ENCODE peak calls at places on chromosomes 7 and 10, in ten cellular contexts. One of them, this sample, is unnamed.

GRCh38 chr7:27148776-27149641 is 1.4 kb upstream of the HOXA6 start:
- DNase-seq in upper lobe of right lung: no peak
- DNase-seq in heart right ventricle: no peak
- DNase-seq in NCI-H460: no peak
- DNase-seq in iPS-NIHi11: no peak
- DNase-seq in B cell: no peak
- DNase-seq in activated CD4-positive, alpha-beta T cell treated with anti-CD3 and anti-CD28 coated beads, Interleukin-2, amount 50 U/mL, for 1 hour: no peak
- DNase-seq in CD8-positive, alpha-beta T cell: no peak
- DNase-seq in NCI-H1417: peak
- DNase-seq in Right ventricle myocardium inferior: peak
- DNase-seq in this sample: no peak

GRCh38 chr7:50507898-50508470 is 57.2 kb downstream of the DDC start:
- DNase-seq in upper lobe of right lung: no peak
- DNase-seq in heart right ventricle: no peak
- DNase-seq in NCI-H460: no peak
- DNase-seq in iPS-NIHi11: no peak
- DNase-seq in B cell: no peak
- DNase-seq in activated CD4-positive, alpha-beta T cell treated with anti-CD3 and anti-CD28 coated beads, Interleukin-2, amount 50 U/mL, for 1 hour: no peak
- DNase-seq in CD8-positive, alpha-beta T cell: no peak
- DNase-seq in NCI-H1417: peak
- DNase-seq in Right ventricle myocardium inferior: no peak
- DNase-seq in this sample: no peak

GRCh38 chr10:93149761-93150160 is 76.1 kb downstream of the CYP26A1 start:
- DNase-seq in upper lobe of right lung: no peak
- DNase-seq in heart right ventricle: no peak
- DNase-seq in NCI-H460: no peak
- DNase-seq in iPS-NIHi11: no peak
- DNase-seq in B cell: no peak
- DNase-seq in activated CD4-positive, alpha-beta T cell treated with anti-CD3 and anti-CD28 coated beads, Interleukin-2, amount 50 U/mL, for 1 hour: no peak
- DNase-seq in CD8-positive, alpha-beta T cell: no peak
- DNase-seq in NCI-H1417: no peak
- DNase-seq in Right ventricle myocardium inferior: no peak
- DNase-seq in this sample: no peak

GRCh38 chr10:93261961-93262610 is 188.4 kb downstream of the CYP26A1 start:
- DNase-seq in upper lobe of right lung: no peak
- DNase-seq in heart right ventricle: no peak
- DNase-seq in NCI-H460: no peak
- DNase-seq in iPS-NIHi11: no peak
- DNase-seq in B cell: no peak
- DNase-seq in activated CD4-positive, alpha-beta T cell treated with anti-CD3 and anti-CD28 coated beads, Interleukin-2, amount 50 U/mL, for 1 hour: no peak
- DNase-seq in CD8-positive, alpha-beta T cell: no peak
- DNase-seq in NCI-H1417: no peak
- DNase-seq in Right ventricle myocardium inferior: no peak
- DNase-seq in this sample: no peak

GRCh38 chr10:58373446-58373834 is 11.8 kb upstream of the TFAM start:
- DNase-seq in upper lobe of right lung: no peak
- DNase-seq in heart right ventricle: no peak
- DNase-seq in NCI-H460: no peak
- DNase-seq in iPS-NIHi11: no peak
- DNase-seq in B cell: no peak
- DNase-seq in activated CD4-positive, alpha-beta T cell treated with anti-CD3 and anti-CD28 coated beads, Interleukin-2, amount 50 U/mL, for 1 hour: no peak
- DNase-seq in CD8-positive, alpha-beta T cell: no peak
- DNase-seq in NCI-H1417: no peak
- DNase-seq in Right ventricle myocardium inferior: no peak
- DNase-seq in this sample: no peak

GRCh38 chr10:91525939-91526712 is 106.7 kb downstream of the PPP1R3C start:
- DNase-seq in upper lobe of right lung: no peak
- DNase-seq in heart right ventricle: no peak
- DNase-seq in NCI-H460: no peak
- DNase-seq in iPS-NIHi11: no peak
- DNase-seq in B cell: no peak
- DNase-seq in activated CD4-positive, alpha-beta T cell treated with anti-CD3 and anti-CD28 coated beads, Interleukin-2, amount 50 U/mL, for 1 hour: no peak
- DNase-seq in CD8-positive, alpha-beta T cell: no peak
- DNase-seq in NCI-H1417: no peak
- DNase-seq in Right ventricle myocardium inferior: no peak
- DNase-seq in this sample: no peak

GRCh38 chr10:17199351-17199804 is 2.1 kb downstream of the TRDMT1 start:
- DNase-seq in upper lobe of right lung: no peak
- DNase-seq in heart right ventricle: no peak
- DNase-seq in NCI-H460: no peak
- DNase-seq in iPS-NIHi11: no peak
- DNase-seq in B cell: no peak
- DNase-seq in activated CD4-positive, alpha-beta T cell treated with anti-CD3 and anti-CD28 coated beads, Interleukin-2, amount 50 U/mL, for 1 hour: no peak
- DNase-seq in CD8-positive, alpha-beta T cell: no peak
- DNase-seq in NCI-H1417: no peak
- DNase-seq in Right ventricle myocardium inferior: no peak
- DNase-seq in this sample: no peak

GRCh38 chr10:95988702-95989101 is 54.7 kb upstream of the CCNJ start:
- DNase-seq in upper lobe of right lung: no peak
- DNase-seq in heart right ventricle: no peak
- DNase-seq in NCI-H460: no peak
- DNase-seq in iPS-NIHi11: no peak
- DNase-seq in B cell: no peak
- DNase-seq in activated CD4-positive, alpha-beta T cell treated with anti-CD3 and anti-CD28 coated beads, Interleukin-2, amount 50 U/mL, for 1 hour: no peak
- DNase-seq in CD8-positive, alpha-beta T cell: no peak
- DNase-seq in NCI-H1417: no peak
- DNase-seq in Right ventricle myocardium inferior: no peak
- DNase-seq in this sample: no peak

GRCh38 chr7:134996097-134996550 is 9.8 kb downstream of the AGBL3 start:
- DNase-seq in upper lobe of right lung: no peak
- DNase-seq in heart right ventricle: peak
- DNase-seq in NCI-H460: no peak
- DNase-seq in iPS-NIHi11: no peak
- DNase-seq in B cell: no peak
- DNase-seq in activated CD4-positive, alpha-beta T cell treated with anti-CD3 and anti-CD28 coated beads, Interleukin-2, amount 50 U/mL, for 1 hour: no peak
- DNase-seq in CD8-positive, alpha-beta T cell: no peak
- DNase-seq in NCI-H1417: peak
- DNase-seq in Right ventricle myocardium inferior: no peak
- DNase-seq in this sample: no peak

GRCh38 chr7:41421056-41421455 is 281.8 kb downstream of the INHBA start:
- DNase-seq in upper lobe of right lung: no peak
- DNase-seq in heart right ventricle: no peak
- DNase-seq in NCI-H460: no peak
- DNase-seq in iPS-NIHi11: no peak
- DNase-seq in B cell: no peak
- DNase-seq in activated CD4-positive, alpha-beta T cell treated with anti-CD3 and anti-CD28 coated beads, Interleukin-2, amount 50 U/mL, for 1 hour: no peak
- DNase-seq in CD8-positive, alpha-beta T cell: no peak
- DNase-seq in NCI-H1417: no peak
- DNase-seq in Right ventricle myocardium inferior: no peak
- DNase-seq in this sample: no peak

GRCh38 chr10:93386496-93387369 is 95.4 kb downstream of the MYOF start:
- DNase-seq in upper lobe of right lung: no peak
- DNase-seq in heart right ventricle: no peak
- DNase-seq in NCI-H460: no peak
- DNase-seq in iPS-NIHi11: no peak
- DNase-seq in B cell: no peak
- DNase-seq in activated CD4-positive, alpha-beta T cell treated with anti-CD3 and anti-CD28 coated beads, Interleukin-2, amount 50 U/mL, for 1 hour: no peak
- DNase-seq in CD8-positive, alpha-beta T cell: no peak
- DNase-seq in NCI-H1417: no peak
- DNase-seq in Right ventricle myocardium inferior: no peak
- DNase-seq in this sample: no peak

GRCh38 chr7:101134399-101134980 is 7.6 kb downstream of the SERPINE1 start:
- DNase-seq in upper lobe of right lung: no peak
- DNase-seq in heart right ventricle: no peak
- DNase-seq in NCI-H460: no peak
- DNase-seq in iPS-NIHi11: no peak
- DNase-seq in B cell: no peak
- DNase-seq in activated CD4-positive, alpha-beta T cell treated with anti-CD3 and anti-CD28 coated beads, Interleukin-2, amount 50 U/mL, for 1 hour: no peak
- DNase-seq in CD8-positive, alpha-beta T cell: no peak
- DNase-seq in NCI-H1417: peak
- DNase-seq in Right ventricle myocardium inferior: no peak
- DNase-seq in this sample: no peak

GRCh38 chr7:43530553-43531410 is 52.1 kb upstream of the STK17A start:
- DNase-seq in upper lobe of right lung: no peak
- DNase-seq in heart right ventricle: no peak
- DNase-seq in NCI-H460: no peak
- DNase-seq in iPS-NIHi11: no peak
- DNase-seq in B cell: no peak
- DNase-seq in activated CD4-positive, alpha-beta T cell treated with anti-CD3 and anti-CD28 coated beads, Interleukin-2, amount 50 U/mL, for 1 hour: no peak
- DNase-seq in CD8-positive, alpha-beta T cell: no peak
- DNase-seq in NCI-H1417: no peak
- DNase-seq in Right ventricle myocardium inferior: no peak
- DNase-seq in this sample: no peak

GRCh38 chr7:2982831-2983230 is 60.8 kb downstream of the CARD11 start:
- DNase-seq in upper lobe of right lung: peak
- DNase-seq in heart right ventricle: no peak
- DNase-seq in NCI-H460: no peak
- DNase-seq in iPS-NIHi11: no peak
- DNase-seq in B cell: peak
- DNase-seq in activated CD4-positive, alpha-beta T cell treated with anti-CD3 and anti-CD28 coated beads, Interleukin-2, amount 50 U/mL, for 1 hour: peak
- DNase-seq in CD8-positive, alpha-beta T cell: peak
- DNase-seq in NCI-H1417: no peak
- DNase-seq in Right ventricle myocardium inferior: no peak
- DNase-seq in this sample: no peak

GRCh38 chr7:47482013-47482761 is 99.7 kb downstream of the TNS3 start:
- DNase-seq in upper lobe of right lung: no peak
- DNase-seq in heart right ventricle: peak
- DNase-seq in NCI-H460: no peak
- DNase-seq in iPS-NIHi11: no peak
- DNase-seq in B cell: no peak
- DNase-seq in activated CD4-positive, alpha-beta T cell treated with anti-CD3 and anti-CD28 coated beads, Interleukin-2, amount 50 U/mL, for 1 hour: no peak
- DNase-seq in CD8-positive, alpha-beta T cell: no peak
- DNase-seq in NCI-H1417: no peak
- DNase-seq in Right ventricle myocardium inferior: peak
- DNase-seq in this sample: peak

GRCh38 chr10:75935650-75936400 is 504.4 kb downstream of the LRMDA start:
- DNase-seq in upper lobe of right lung: no peak
- DNase-seq in heart right ventricle: no peak
- DNase-seq in NCI-H460: no peak
- DNase-seq in iPS-NIHi11: no peak
- DNase-seq in B cell: no peak
- DNase-seq in activated CD4-positive, alpha-beta T cell treated with anti-CD3 and anti-CD28 coated beads, Interleukin-2, amount 50 U/mL, for 1 hour: no peak
- DNase-seq in CD8-positive, alpha-beta T cell: no peak
- DNase-seq in NCI-H1417: peak
- DNase-seq in Right ventricle myocardium inferior: no peak
- DNase-seq in this sample: no peak

GRCh38 chr7:74027683-74028320 is at the start of gene ELN:
- DNase-seq in upper lobe of right lung: peak
- DNase-seq in heart right ventricle: peak
- DNase-seq in NCI-H460: no peak
- DNase-seq in iPS-NIHi11: no peak
- DNase-seq in B cell: no peak
- DNase-seq in activated CD4-positive, alpha-beta T cell treated with anti-CD3 and anti-CD28 coated beads, Interleukin-2, amount 50 U/mL, for 1 hour: no peak
- DNase-seq in CD8-positive, alpha-beta T cell: no peak
- DNase-seq in NCI-H1417: peak
- DNase-seq in Right ventricle myocardium inferior: peak
- DNase-seq in this sample: no peak

This sample was measured in HTR-8/SVneo.